ENCODE peak calls at places on chromosomes 16 and 17, in eight cellular contexts. Y is fibroblast of lung, Q is thoracic aorta, D is A549, L is Panc1, I is ascending aorta, T is PC-9, P is MM.1S. H is an unnamed sample. For H3K4me1, the result is how much of the 10 kb centered on the place peaks cover.

GRCh38 chr16:84362410-84362809 is 5.9 kb upstream of the ATP2C2 start:
- DNase-seq in Y (no peak), L (no peak), T (peak), P (no peak), D (no peak), Q (no peak), I (no peak), H (no peak)

GRCh38 chr17:12739500-12739899 is 49.8 kb upstream of the ARHGAP44 start:
- DNase-seq in T (no peak), D (no peak), L (no peak), Y (no peak), P (no peak), I (no peak), Q (no peak), H (no peak)

GRCh38 chr17:50297407-50297865 is 23.2 kb downstream of the TMEM92 start:
- DNase-seq in Y (peak), L (peak), T (peak), Q (peak), I (peak), D (peak), P (peak), H (no peak)

GRCh38 chr16:58628845-58629680 is 563 bp downstream of the CNOT1 start:
- DNase-seq in L (no peak), T (no peak), I (peak), D (no peak), Q (peak), Y (peak), P (peak), H (no peak)

GRCh38 chr17:42679001-42679491 is 2.3 kb upstream of the PLEKHH3 start:
- DNase-seq in Y (peak), P (peak), T (no peak), D (peak), L (no peak), I (peak), Q (no peak), H (no peak)

GRCh38 chr16:27383511-27384243 is 18.3 kb upstream of the IL21R start:
- DNase-seq in L (no peak), Q (no peak), D (no peak), I (peak), T (no peak), Y (no peak), P (peak), H (no peak)

GRCh38 chr16:67714522-67714921 is 4.6 kb downstream of the GFOD2 start:
- DNase-seq in L (no peak), P (no peak), T (no peak), D (no peak), Y (no peak), I (no peak), Q (no peak), H (no peak)

GRCh38 chr16:70396209-70396904 is 42.5 kb downstream of the ST3GAL2 start:
- DNase-seq in D (no peak), Q (no peak), P (peak), L (no peak), I (no peak), Y (peak), T (no peak), H (no peak)

GRCh38 chr16:24850289-24850931 is 4.6 kb downstream of the SLC5A11 start:
- DNase-seq in P (no peak), T (peak), Q (no peak), I (no peak), D (no peak), Y (peak), L (no peak), H (no peak)

GRCh38 chr16:50466170-50466569 is 82.0 kb upstream of the NKD1 start:
- DNase-seq in L (no peak), P (no peak), Y (no peak), D (no peak), I (peak), T (no peak), Q (no peak), H (no peak)

GRCh38 chr16:27217256-27217655 is 13.9 kb downstream of the KDM8 start:
- DNase-seq in Y (peak), P (no peak), D (peak), T (no peak), L (no peak), Q (no peak), I (no peak), H (no peak)

GRCh38 chr17:62781356-62781755 is 26.8 kb downstream of the MARCHF10 start:
- DNase-seq in Y (peak), I (no peak), Q (no peak), D (no peak), T (no peak), P (no peak), L (no peak), H (no peak)

GRCh38 chr17:27921599-27921998 is 28.4 kb upstream of the LYRM9 start:
- DNase-seq in T (no peak), D (no peak), P (no peak), L (no peak), Q (no peak), Y (no peak), I (no peak), H (no peak)

GRCh38 chr17:4365628-4366311 is 705 bp downstream of the UBE2G1 start:
- DNase-seq in Q (no peak), I (no peak), Y (no peak), P (peak), T (no peak), L (no peak), D (no peak), H (no peak)

GRCh38 chr16:89557230-89557935 is 3.1 kb upstream of the RPL13 start:
- DNase-seq in Y (peak), Q (peak), T (peak), I (peak), D (peak), L (no peak), P (peak), H (no peak)

GRCh38 chr17:59341922-59342321 is 10.5 kb downstream of the YPEL2 start:
- DNase-seq in I (no peak), Q (no peak), Y (no peak), T (no peak), D (no peak), L (no peak), P (no peak), H (no peak)

GRCh38 chr16:59168715-59169114 is 434.6 kb upstream of the GOT2 start:
- DNase-seq in T (no peak), Q (no peak), P (no peak), Y (no peak), D (no peak), I (no peak), L (no peak), H (no peak)

GRCh38 chr16:450385-450784 is 24.9 kb downstream of the RAB11FIP3 start:
- DNase-seq in P (no peak), Y (no peak), T (no peak), I (no peak), L (no peak), Q (no peak), D (no peak), H (no peak)

GRCh38 chr16:69747115-69747514 is 7.6 kb downstream of the NOB1 start:
- DNase-seq in P (no peak), Y (no peak), Q (no peak), I (no peak), T (no peak), D (no peak), L (no peak), H (no peak)

GRCh38 chr16:19853973-19854876 is 30.4 kb downstream of the GPRC5B start:
- DNase-seq in P (no peak), Q (no peak), L (no peak), Y (no peak), I (no peak), D (no peak), T (no peak), H (no peak)

GRCh38 chr17:7668482-7668881 is 17.8 kb downstream of the ATP1B2 start:
- DNase-seq in Y (no peak), I (no peak), D (no peak), L (no peak), P (no peak), T (no peak), Q (no peak), H (no peak)

GRCh38 chr17:70307430-70307829 is 138.1 kb downstream of the KCNJ2 start:
- DNase-seq in Q (no peak), Y (peak), D (no peak), I (no peak), P (no peak), L (no peak), T (no peak), H (no peak)

GRCh38 chr17:6639014-6639650 is 1.4 kb downstream of the KIAA0753 start:
- DNase-seq in I (no peak), D (no peak), Y (no peak), L (no peak), Q (no peak), P (no peak), T (no peak), H (no peak)

GRCh38 chr17:40535438-40535837 is 29.8 kb downstream of the CCR7 start:
- DNase-seq in Y (no peak), D (no peak), Q (no peak), I (no peak), P (no peak), T (no peak), L (no peak), H (no peak)
- H3K4me1 ChIP-seq in Y (under half), D (half or more), Q (under half), I (under half), P (under half), T (under half), L (under half), H (half or more)

GRCh38 chr17:1511290-1511689 is 5.1 kb downstream of the INPP5K start:
- DNase-seq in Q (no peak), T (no peak), L (no peak), Y (no peak), P (no peak), I (no peak), D (no peak), H (no peak)
- H3K4me1 ChIP-seq in Q (under half), T (under half), L (under half), Y (under half), P (under half), I (under half), D (under half), H (under half)

DNA sequence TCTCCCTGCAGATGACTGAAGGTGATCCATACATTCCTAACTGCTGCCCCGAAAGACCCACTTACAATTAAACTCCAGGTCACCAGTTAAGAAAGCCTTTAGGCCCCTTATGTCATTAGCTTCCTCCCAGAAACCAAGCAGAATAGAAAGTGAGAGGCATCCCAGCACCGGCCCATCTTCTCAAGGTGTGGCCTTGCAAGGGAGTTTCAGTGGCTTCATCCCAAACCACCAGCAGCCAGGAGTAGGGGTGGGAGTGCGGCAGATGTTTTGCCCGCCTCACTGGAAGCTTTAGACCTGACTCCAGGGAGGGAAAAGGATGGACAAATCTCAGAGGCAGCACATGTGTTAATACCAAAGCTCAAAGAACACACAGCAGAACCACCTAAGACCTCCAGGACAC is 5.1 kb downstream of the ZFHX3 start:
- DNase-seq in T (no peak), I (no peak), D (no peak), Q (no peak), Y (no peak), L (no peak), P (no peak), H (no peak)
- H3K4me1 ChIP-seq in T (under half), I (half or more), D (half or more), Q (half or more), Y (under half), L (under half), P (under half), H (under half)

DNA sequence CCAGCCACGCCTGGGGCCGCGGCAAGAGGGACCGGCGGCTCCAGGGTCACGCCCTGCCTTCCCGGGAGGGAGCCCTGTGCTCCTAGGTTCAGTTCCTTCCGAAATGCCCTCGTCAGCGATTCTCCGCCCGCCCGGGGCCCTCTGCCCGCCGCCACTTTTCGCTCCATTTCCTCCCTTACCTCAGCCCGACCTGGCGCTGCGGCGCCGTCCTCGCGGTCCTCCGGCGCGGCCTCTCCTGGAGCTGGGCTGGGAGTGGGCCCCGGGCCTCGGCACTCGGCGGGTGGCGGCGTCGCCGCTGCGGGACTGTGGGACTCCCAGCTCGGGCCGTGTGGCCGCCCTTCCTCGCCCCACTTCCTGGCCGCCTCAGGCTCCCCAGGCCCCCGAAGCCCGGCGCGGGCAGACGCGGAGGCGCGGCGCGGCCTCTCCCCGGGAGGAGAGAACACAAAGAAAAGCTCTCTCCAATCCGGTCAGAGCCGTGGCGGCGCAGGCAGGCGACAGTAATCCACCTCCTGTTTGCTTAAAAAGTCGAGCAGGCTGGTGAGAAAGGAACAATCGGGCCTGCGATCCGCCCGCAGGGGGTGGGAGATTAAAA is 1.6 kb downstream of the BAHCC1 start:
- DNase-seq in Y (peak), L (no peak), I (no peak), Q (no peak), P (no peak), T (peak), D (peak), H (no peak)
- H3K4me1 ChIP-seq in Y (under half), L (under half), I (under half), Q (under half), P (under half), T (under half), D (half or more), H (under half)

DNA sequence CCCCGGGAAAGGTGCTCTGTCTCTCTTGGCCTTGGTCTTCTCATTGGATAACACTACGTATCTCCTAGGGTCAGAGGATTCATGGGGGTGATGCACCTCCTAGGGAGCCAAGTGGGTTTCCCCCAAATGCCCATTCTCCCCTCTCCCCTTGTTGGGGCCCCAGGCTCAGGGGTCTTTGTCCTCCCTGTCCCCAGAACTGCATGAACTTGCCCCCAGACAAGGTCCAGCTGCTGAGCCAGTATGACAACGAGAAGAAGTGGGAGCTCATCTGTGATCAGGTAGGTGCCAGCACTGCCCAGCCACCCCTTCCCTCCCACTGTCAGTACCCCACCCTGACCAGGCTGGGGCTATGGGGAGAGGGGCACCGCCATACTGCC is 8.7 kb downstream of the FMNL1 start:
- DNase-seq in Y (no peak), Q (no peak), I (no peak), D (no peak), P (no peak), T (no peak), L (no peak), H (no peak)
- H3K4me1 ChIP-seq in Y (under half), Q (under half), I (under half), D (half or more), P (under half), T (under half), L (half or more), H (under half)

GRCh38 chr16:56986361-56986760 is 3.0 kb upstream of the NLRC5 start:
- DNase-seq in T (no peak), I (no peak), Q (no peak), D (no peak), Y (no peak), L (no peak), P (no peak), H (no peak)

GRCh38 chr16:56985288-56985961 is 3.9 kb upstream of the NLRC5 start:
- DNase-seq in Q (peak), D (peak), P (no peak), L (no peak), I (peak), T (peak), Y (peak), H (no peak)

GRCh38 chr16:56987692-56988091 is 1.7 kb upstream of the NLRC5 start:
- DNase-seq in I (no peak), Q (no peak), L (no peak), Y (no peak), T (no peak), D (no peak), P (no peak), H (no peak)

GRCh38 chr16:56984639-56985038 is 4.7 kb upstream of the NLRC5 start:
- DNase-seq in Q (no peak), L (no peak), P (no peak), T (peak), Y (no peak), I (no peak), D (no peak), H (no peak)

DNA sequence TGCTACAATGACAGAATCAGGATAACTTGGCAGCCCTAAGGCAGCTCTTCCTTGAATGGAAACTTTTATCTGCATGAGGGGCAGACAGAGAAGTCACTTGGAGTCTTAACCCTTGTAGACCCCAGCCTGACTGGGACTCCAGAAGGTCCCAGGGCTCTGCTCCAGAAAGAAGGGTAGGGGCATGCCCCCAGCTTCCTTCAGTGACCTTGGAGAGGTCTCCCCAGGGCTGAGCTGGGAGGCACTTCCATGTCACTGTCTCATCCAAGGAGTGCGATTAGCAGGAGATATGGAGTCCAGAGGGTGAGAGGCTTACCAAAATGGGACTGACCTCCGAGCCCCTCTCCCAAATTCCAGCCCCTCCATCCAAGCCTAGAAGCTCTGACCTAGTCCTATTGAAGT is 3.4 kb upstream of the NLRC5 start:
- DNase-seq in Y (no peak), Q (no peak), P (no peak), D (no peak), L (no peak), T (no peak), I (no peak), H (no peak)
- H3K4me1 ChIP-seq in Y (under half), Q (under half), P (under half), D (under half), L (under half), T (under half), I (under half), H (under half)

DNA sequence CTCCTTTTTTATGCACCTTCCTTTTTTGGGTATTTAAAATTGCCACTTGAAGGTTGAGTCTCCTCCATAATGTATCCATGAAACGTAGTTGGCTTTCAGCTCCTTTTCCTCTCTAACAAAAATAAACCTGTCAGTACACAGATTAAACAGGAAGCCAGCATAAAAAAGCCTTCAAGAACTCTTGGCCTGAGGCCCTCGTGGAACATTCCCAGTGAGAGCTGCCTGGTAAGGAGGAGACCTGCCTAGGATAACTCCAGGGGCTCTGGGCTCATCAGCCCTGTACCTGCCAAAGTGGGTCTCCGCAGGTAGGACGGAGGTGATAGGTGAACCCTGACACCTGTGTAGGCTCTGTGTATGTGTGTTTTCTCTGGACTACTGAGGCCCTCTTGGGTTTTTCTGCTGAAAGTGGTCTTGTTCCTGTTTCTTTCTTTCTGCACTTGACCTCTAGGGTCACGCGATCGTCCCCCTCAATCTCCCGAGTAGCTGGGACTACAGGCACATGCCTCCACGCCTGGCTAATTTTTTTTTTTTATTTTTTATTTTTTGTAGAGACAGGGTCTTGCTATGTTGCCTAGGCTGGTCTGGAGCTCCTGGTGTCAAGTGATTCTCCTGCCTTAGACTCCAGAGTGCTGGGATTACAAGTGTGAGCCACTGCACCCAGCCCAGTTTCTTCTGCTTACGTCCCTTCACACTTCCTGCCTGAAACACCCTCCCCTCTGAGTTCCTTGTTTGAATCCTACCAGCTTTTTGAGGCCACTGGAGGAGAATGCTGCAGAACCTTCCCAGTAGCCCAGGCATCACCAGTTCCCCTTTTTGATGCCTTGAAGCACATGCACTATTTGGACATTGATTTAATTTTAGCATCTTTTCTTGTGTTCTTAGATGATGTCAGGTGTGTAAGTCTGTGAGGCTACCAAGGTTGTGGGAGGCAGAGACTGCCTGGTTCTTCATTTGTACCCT is 9.8 kb downstream of the PGS1 start:
- DNase-seq in L (no peak), Y (peak), P (no peak), I (no peak), Q (no peak), T (no peak), D (no peak), H (no peak)
- H3K4me1 ChIP-seq in L (under half), Y (half or more), P (under half), I (under half), Q (half or more), T (under half), D (under half), H (half or more)

GRCh38 chr17:17737938-17738894 is 57.0 kb downstream of the RAI1 start:
- DNase-seq in Y (peak), D (no peak), T (peak), I (no peak), P (no peak), Q (no peak), L (no peak), H (no peak)

GRCh38 chr17:17738901-17739300 is 57.6 kb downstream of the RAI1 start:
- DNase-seq in Y (no peak), D (no peak), L (no peak), P (no peak), T (no peak), I (no peak), Q (no peak), H (no peak)

GRCh38 chr17:17740627-17741237 is 59.5 kb downstream of the RAI1 start:
- DNase-seq in L (no peak), D (no peak), Y (no peak), I (no peak), P (no peak), T (no peak), Q (no peak), H (no peak)

GRCh38 chr17:17741346-17742023 is 60.2 kb downstream of the RAI1 start:
- DNase-seq in Y (peak), T (no peak), L (no peak), P (no peak), I (no peak), D (no peak), Q (no peak), H (no peak)

DNA sequence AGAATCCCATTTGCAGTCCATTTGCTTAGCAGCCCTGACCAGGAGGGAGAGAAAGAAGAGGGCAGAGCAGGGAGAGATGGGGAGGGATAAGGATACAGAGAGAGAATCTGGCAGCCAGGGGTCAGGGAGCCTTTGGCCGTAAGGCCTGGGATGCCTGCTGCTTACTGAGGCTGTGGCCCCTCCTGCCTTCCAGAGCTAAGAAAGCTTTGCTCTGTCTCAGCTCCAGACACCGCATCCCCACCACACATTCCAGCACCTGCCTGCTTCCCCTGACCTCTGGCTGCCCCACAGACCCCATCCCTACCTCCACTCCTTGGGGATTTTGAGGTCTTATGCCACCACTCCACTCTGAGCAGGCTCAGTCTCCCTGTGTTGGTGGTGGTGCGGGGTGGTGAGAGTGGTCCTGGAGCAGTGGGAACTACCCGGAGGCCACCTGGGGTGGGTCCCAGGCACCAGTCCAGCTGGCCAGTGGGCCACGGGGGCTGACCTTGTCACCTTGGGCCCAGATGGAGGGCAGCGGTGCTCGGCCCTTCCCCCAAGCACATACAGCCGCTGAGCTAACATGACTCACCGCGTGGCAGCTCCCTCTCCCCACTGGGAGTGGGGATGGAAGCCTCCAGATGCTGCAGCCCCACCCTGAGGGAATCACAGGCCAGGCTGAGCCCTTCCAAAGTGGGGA is 58.3 kb downstream of the RAI1 start:
- DNase-seq in T (no peak), L (no peak), P (no peak), Q (no peak), Y (peak), I (no peak), D (peak), H (no peak)
- H3K4me1 ChIP-seq in T (under half), L (half or more), P (under half), Q (half or more), Y (under half), I (under half), D (half or more), H (under half)

H was measured in keratinocyte.